ENCODE peak calls at places on chromosomes 3 and 15, in seven cellular contexts. P is NB4, V is foreskin fibroblast, F is H1, K is dorsolateral prefrontal cortex, S is uterus, G is H7. U is an unnamed sample.

GRCh38 chr3:165259518-165260193 is 63.5 kb upstream of the SLITRK3 start:
- DNase-seq in P (no peak), V (no peak), F (no peak), K (no peak), S (no peak), G (no peak), U (peak; percentile 0)

GRCh38 chr15:60667190-60667868 is 188.4 kb upstream of the ICE2 start:
- DNase-seq in P (no peak), V (no peak), F (no peak), K (no peak), S (no peak), G (no peak), U (no peak)

GRCh38 chr3:3027976-3028567 is 82.1 kb downstream of the IL5RA start:
- DNase-seq in P (no peak), V (no peak), F (no peak), K (no peak), S (no peak), G (no peak), U (no peak)

GRCh38 chr15:70197945-70198361 is 100.2 kb upstream of the TLE3 start:
- DNase-seq in P (peak; percentile 46), V (no peak), F (no peak), K (no peak), S (no peak), G (no peak), U (no peak)

GRCh38 chr3:115164374-115165221 is 17.5 kb upstream of the ZBTB20 start:
- DNase-seq in P (no peak), V (no peak), F (no peak), K (no peak), S (no peak), G (no peak), U (no peak)

GRCh38 chr3:29637093-29637492 is 356.2 kb downstream of the RBMS3 start:
- DNase-seq in P (no peak), V (no peak), F (no peak), K (no peak), S (no peak), G (no peak), U (no peak)

GRCh38 chr3:120688121-120688520 is 6.1 kb upstream of the HGD start:
- DNase-seq in P (no peak), V (peak; percentile 33), F (no peak), K (no peak), S (no peak), G (no peak), U (peak; percentile 19)

GRCh38 chr3:134885877-134886621 is 91.0 kb downstream of the EPHB1 start:
- DNase-seq in P (peak; percentile 6), V (peak; percentile 47), F (peak; percentile 15), K (no peak), S (no peak), G (peak; percentile 49), U (peak; percentile 3)

GRCh38 chr3:1087066-1087555 is 5.7 kb upstream of the CNTN6 start:
- DNase-seq in P (no peak), V (peak; percentile 2), F (no peak), K (no peak), S (no peak), G (no peak), U (peak; percentile 93)

GRCh38 chr3:38758557-38758956 is 57.5 kb downstream of the SCN10A start:
- DNase-seq in P (no peak), V (no peak), F (no peak), K (no peak), S (no peak), G (no peak), U (no peak)

GRCh38 chr3:38756892-38757291 is 59.1 kb downstream of the SCN10A start:
- DNase-seq in P (no peak), V (no peak), F (no peak), K (no peak), S (no peak), G (no peak), U (no peak)

GRCh38 chr3:38755130-38755529 is 60.9 kb downstream of the SCN10A start:
- DNase-seq in P (peak; percentile 19), V (no peak), F (no peak), K (no peak), S (no peak), G (peak; percentile 47), U (no peak)
- H3K4me3 ChIP-seq in P (no peak overlapping the region), V (no peak overlapping the region), F (no peak overlapping the region), K (no peak overlapping the region), S (no peak overlapping the region), G (no peak overlapping the region), U (no peak overlapping the region)

GRCh38 chr15:37058316-37058985 is 41.9 kb downstream of the MEIS2 start:
- DNase-seq in P (no peak), V (no peak), F (no peak), K (no peak), S (no peak), G (peak; percentile 19), U (no peak)

GRCh38 chr15:37055481-37055880 is 44.9 kb downstream of the MEIS2 start:
- DNase-seq in P (no peak), V (no peak), F (no peak), K (no peak), S (no peak), G (no peak), U (no peak)

GRCh38 chr15:37056168-37056893 is 44.0 kb downstream of the MEIS2 start:
- DNase-seq in P (no peak), V (no peak), F (no peak), K (no peak), S (peak; percentile 72), G (peak; percentile 17), U (no peak)

GRCh38 chr15:37057831-37058230 is 42.5 kb downstream of the MEIS2 start:
- DNase-seq in P (no peak), V (no peak), F (no peak), K (no peak), S (no peak), G (no peak), U (no peak)

DNA sequence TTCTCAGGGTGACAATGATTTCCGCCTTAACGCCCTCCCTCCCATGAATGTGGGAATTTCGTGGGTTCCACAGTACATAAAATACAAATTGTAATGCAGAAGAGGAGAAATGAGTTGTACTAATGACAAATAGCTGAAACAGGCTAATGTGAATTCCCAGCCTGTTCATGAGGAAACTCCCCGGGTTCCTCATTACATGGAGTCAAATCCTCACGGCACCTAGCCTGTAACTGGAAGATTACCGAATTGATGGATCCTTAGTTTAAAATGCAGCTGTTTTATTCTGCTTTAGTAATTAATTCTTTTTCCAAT is 43.5 kb downstream of the MEIS2 start:
- DNase-seq in P (no peak), V (no peak), F (no peak), K (no peak), S (no peak), G (no peak), U (no peak)
- H3K4me3 ChIP-seq in P (no peak overlapping the region), V (no peak overlapping the region), F (no peak overlapping the region), K (peak overlapping the region; percentile 7), S (no peak overlapping the region), G (no peak overlapping the region), U (no peak overlapping the region)

GRCh38 chr3:52537726-52538421 is 1.5 kb downstream of the UQCC5 start:
- DNase-seq in P (no peak), V (no peak), F (no peak), K (no peak), S (no peak), G (no peak), U (no peak)

GRCh38 chr3:52536369-52537164 is at the start of gene UQCC5:
- DNase-seq in P (peak; percentile 99), V (peak; percentile 99), F (peak; percentile 96), K (peak; percentile 96), S (peak; percentile 96), G (peak; percentile 99), U (peak; percentile 96)

GRCh38 chr3:52537165-52537635 is 795 bp downstream of the UQCC5 start:
- DNase-seq in P (no peak), V (no peak), F (no peak), K (no peak), S (no peak), G (no peak), U (no peak)

GRCh38 chr3:52541050-52541449 is 4.6 kb downstream of the UQCC5 start:
- DNase-seq in P (no peak), V (no peak), F (no peak), K (no peak), S (no peak), G (no peak), U (no peak)

GRCh38 chr3:52539010-52539653 is 2.7 kb downstream of the UQCC5 start:
- DNase-seq in P (peak; percentile 50), V (no peak), F (no peak), K (no peak), S (no peak), G (no peak), U (no peak)
- H3K4me3 ChIP-seq in P (peak overlapping the region; percentile 99), V (no peak overlapping the region), F (no peak overlapping the region), K (peak overlapping the region; percentile 89), S (no peak overlapping the region), G (no peak overlapping the region), U (no peak overlapping the region)

GRCh38 chr3:133659806-133660205 is 1.9 kb downstream of the TOPBP1 start:
- DNase-seq in P (no peak), V (no peak), F (no peak), K (no peak), S (no peak), G (no peak), U (no peak)
- H3K4me3 ChIP-seq in P (peak overlapping the region; percentile 100), V (no peak overlapping the region), F (no peak overlapping the region), K (no peak overlapping the region), S (no peak overlapping the region), G (no peak overlapping the region), U (no peak overlapping the region)

DNA sequence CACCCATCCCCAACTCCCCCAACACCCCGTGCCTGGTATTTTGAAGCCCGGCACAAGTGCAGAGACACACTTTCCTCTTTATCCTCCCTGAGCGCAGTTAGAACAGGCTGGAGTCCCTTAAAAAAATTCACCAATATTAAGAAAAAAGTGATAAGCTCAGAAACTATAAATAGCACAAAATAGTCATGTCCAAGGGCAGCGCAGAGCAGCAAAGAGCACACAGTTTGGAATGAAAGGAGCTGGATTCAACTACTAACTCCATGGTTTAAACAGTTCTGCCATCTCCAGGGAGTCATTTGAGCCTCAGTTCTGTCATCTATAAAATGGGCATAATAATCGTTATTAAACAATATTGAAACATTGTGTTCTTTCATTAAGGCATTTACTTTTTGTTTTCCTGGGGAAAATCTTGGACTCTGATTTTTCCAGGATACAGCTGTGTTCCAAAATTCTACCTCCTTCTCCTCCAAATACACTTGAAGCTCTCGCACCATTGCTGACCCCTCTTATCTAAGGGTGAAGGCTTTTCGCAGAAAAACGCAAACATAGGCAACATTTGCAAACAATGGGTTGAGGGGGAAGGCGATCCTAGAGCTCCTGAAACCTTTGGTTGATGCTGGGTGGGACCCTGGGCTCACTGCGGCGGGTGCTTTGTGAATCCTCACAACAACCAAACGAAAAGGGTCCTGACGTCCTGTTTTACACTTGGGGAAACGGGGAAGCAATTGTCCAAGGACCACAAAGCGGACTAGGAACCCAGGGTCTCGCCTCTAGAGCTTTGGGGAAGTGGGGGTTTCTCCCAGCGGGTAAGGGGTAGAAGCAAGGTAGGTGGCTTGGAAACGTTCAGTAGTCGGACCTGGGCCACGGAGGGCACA is 41.8 kb downstream of the EPHB3 start:
- DNase-seq in P (no peak), V (no peak), F (no peak), K (no peak), S (no peak), G (peak; percentile 67), U (no peak)
- H3K4me3 ChIP-seq in P (no peak overlapping the region), V (no peak overlapping the region), F (peak overlapping the region; percentile 41), K (peak overlapping the region; percentile 60), S (peak overlapping the region; percentile 36), G (peak overlapping the region; percentile 52), U (no peak overlapping the region)

GRCh38 chr3:46931631-46932441 is 44.7 kb downstream of the CCDC12 start:
- DNase-seq in P (no peak), V (peak; percentile 41), F (no peak), K (no peak), S (peak; percentile 67), G (no peak), U (peak; percentile 36)
- H3K4me3 ChIP-seq in P (no peak overlapping the region), V (no peak overlapping the region), F (no peak overlapping the region), K (peak overlapping the region; percentile 17), S (no peak overlapping the region), G (no peak overlapping the region), U (no peak overlapping the region)